ENCODE peak calls at places on chromosomes 6 and 20, in five cellular contexts. E is HT-29, X is endothelial cell, U is RPMI8226, Y is glomerular endothelial cell. F is an unnamed sample.

GRCh38 chr20:64101731-64102621 is 5.4 kb downstream of the NPBWR2 start:
- DNase-seq in E (no peak), Y (no peak), U (peak; percentile 76), X (peak; percentile 79), F (peak; percentile 38)

GRCh38 chr6:53899512-53899911 is 104.7 kb downstream of the LRRC1 start:
- DNase-seq in E (no peak), Y (peak; percentile 56), U (no peak), X (no peak), F (no peak)

GRCh38 chr6:138443979-138444378 is 40.0 kb downstream of the HEBP2 start:
- DNase-seq in U (no peak), X (no peak), E (no peak), Y (no peak), F (no peak)

GRCh38 chr6:124869412-124869811 is 92.8 kb upstream of the RNF217 start:
- DNase-seq in X (no peak), E (no peak), Y (no peak), U (no peak), F (no peak)

GRCh38 chr6:81901589-81901988 is 149.1 kb upstream of the TENT5A start:
- DNase-seq in U (no peak), X (no peak), Y (no peak), E (no peak), F (no peak)

GRCh38 chr6:82237013-82237412 is 10.5 kb downstream of the IBTK start:
- DNase-seq in U (peak; percentile 10), Y (no peak), E (no peak), X (no peak), F (no peak)

GRCh38 chr6:3906191-3907019 is 57.2 kb downstream of the FAM50B start:
- DNase-seq in E (peak; percentile 16), Y (no peak), U (peak; percentile 85), X (no peak), F (no peak)

GRCh38 chr6:157213897-157214296 is 109.4 kb downstream of the TMEM242 start:
- DNase-seq in E (no peak), Y (no peak), X (no peak), U (no peak), F (no peak)

GRCh38 chr6:133512410-133513016 is 271.4 kb downstream of the EYA4 start:
- DNase-seq in X (peak; percentile 52), U (peak; percentile 24), E (peak; percentile 78), Y (peak; percentile 20), F (peak; percentile 17)

GRCh38 chr6:110877569-110877968 is 3.0 kb downstream of the AMD1 start:
- DNase-seq in E (no peak), U (no peak), X (no peak), Y (no peak), F (no peak)

GRCh38 chr20:64219202-64219601 is 36.3 kb upstream of the PCMTD2 start:
- DNase-seq in U (peak; percentile 48), X (no peak), Y (no peak), E (no peak), F (peak; percentile 12)